ENCODE peak calls at places on chromosome 15, in eight cellular contexts. J is endothelial cell of umbilical vein; W is bronchial epithelial cell; G is stimulated activated CD8-positive, alpha-beta memory T cell treated with anti-CD3 and anti-CD28 coated beads, Interleukin-15, amount 100 ng/mL, for 4 hours; D is SK-N-SH; H is germinal center; V is HCEC 1CT; F is ovary. E is an unnamed sample.

GRCh38 chr15:75732809-75733451 is 20.3 kb upstream of the CSPG4 start:
- DNase-seq in V (peak; percentile 58), J (peak; percentile 62), F (peak; percentile 65), D (peak; percentile 90), G (no peak), H (peak; percentile 57), W (peak; percentile 54), E (peak; percentile 68)

GRCh38 chr15:50059883-50060282 is 59.1 kb downstream of the ATP8B4 start:
- DNase-seq in G (no peak), W (no peak), V (no peak), D (no peak), J (no peak), F (no peak), H (no peak), E (no peak)

GRCh38 chr15:51181221-51181620 is 86.5 kb upstream of the TNFAIP8L3 start:
- DNase-seq in W (no peak), D (no peak), F (no peak), V (no peak), J (no peak), G (no peak), H (no peak), E (no peak)

GRCh38 chr15:43526261-43526930 is 9.0 kb downstream of the MAP1A start:
- DNase-seq in V (no peak), W (no peak), H (no peak), G (no peak), D (no peak), F (no peak), J (no peak), E (no peak)

GRCh38 chr15:40217166-40217785 is 21.6 kb upstream of the PAK6 start:
- DNase-seq in W (peak; percentile 68), F (no peak), G (no peak), J (peak; percentile 73), D (peak; percentile 71), H (peak; percentile 65), V (peak; percentile 49), E (peak; percentile 65)

GRCh38 chr15:39823634-39824033 is 41.0 kb upstream of the FSIP1 start:
- DNase-seq in G (no peak), H (no peak), D (no peak), V (no peak), F (no peak), J (no peak), W (peak; percentile 15), E (no peak)

GRCh38 chr15:50003786-50004334 is 115.2 kb downstream of the ATP8B4 start:
- DNase-seq in J (peak; percentile 63), F (peak; percentile 80), W (peak; percentile 73), V (peak; percentile 89), G (peak; percentile 5), H (peak; percentile 63), D (peak; percentile 68), E (peak; percentile 71)

GRCh38 chr15:100308222-100309007 is 33.4 kb downstream of the ADAMTS17 start:
- DNase-seq in W (peak; percentile 40), J (no peak), F (no peak), D (no peak), G (no peak), H (no peak), V (no peak), E (no peak)

GRCh38 chr15:35932541-35932940 is 386.6 kb upstream of the DPH6 start:
- DNase-seq in F (no peak), G (no peak), H (no peak), D (peak; percentile 46), V (no peak), J (no peak), W (no peak), E (no peak)

GRCh38 chr15:85031086-85031943 is 49.7 kb downstream of the PDE8A start:
- DNase-seq in H (no peak), V (no peak), F (no peak), W (no peak), D (no peak), J (no peak), G (no peak), E (no peak)

GRCh38 chr15:81751321-81751720 is 294.5 kb downstream of the MEX3B start:
- DNase-seq in J (no peak), G (no peak), D (no peak), W (no peak), V (no peak), F (no peak), H (no peak), E (no peak)

GRCh38 chr15:74817370-74817737 is 4.7 kb downstream of the LMAN1L start:
- DNase-seq in G (no peak), H (no peak), V (peak; percentile 20), F (no peak), W (peak; percentile 74), D (peak; percentile 69), J (peak; percentile 43), E (no peak)

GRCh38 chr15:84981711-84982300 is at the start of gene PDE8A:
- DNase-seq in J (peak; percentile 57), G (no peak), W (no peak), F (peak; percentile 15), D (peak; percentile 78), V (peak; percentile 37), H (peak; percentile 44), E (peak; percentile 80)

E was measured in GM20000.